ENCODE peak calls at places on chromosomes 4 and X, in ten cellular contexts. Q is AG10803; U is K562; X is HAP-1; F is transverse colon; E is colonic mucosa; Y is cardiac fibroblast; T is lower lobe of right lung; I is BE2C; L is CD4-positive, CD25-positive, alpha-beta regulatory T cell. M is an unnamed sample.

GRCh38 chr4:127604949-127605709 is 27.6 kb upstream of the INTU start:
- DNase-seq in E (no peak), Q (peak), U (no peak), T (no peak), Y (peak), F (no peak), L (no peak), I (no peak), X (peak), M (peak)

GRCh38 chrX:17476411-17476810 is 101.4 kb downstream of the NHS start:
- DNase-seq in I (no peak), Q (no peak), L (no peak), E (no peak), Y (no peak), T (no peak), F (no peak), X (no peak), U (no peak), M (no peak)

GRCh38 chrX:11193035-11193469 is 81.9 kb downstream of the HCCS start:
- DNase-seq in Q (peak), F (no peak), E (no peak), L (no peak), T (no peak), X (no peak), Y (peak), U (no peak), I (no peak), M (no peak)

GRCh38 chrX:848366-848765 is 217.8 kb downstream of the SHOX start:
- DNase-seq in I (no peak), L (no peak), U (no peak), Q (no peak), Y (no peak), T (no peak), E (no peak), F (no peak), X (no peak), M (no peak)

GRCh38 chrX:39560285-39560684 is 537.5 kb downstream of the BCOR start:
- DNase-seq in F (no peak), T (no peak), I (no peak), U (no peak), Q (no peak), Y (no peak), L (no peak), X (no peak), E (no peak), M (no peak)

GRCh38 chr4:108001540-108001939 is 11.9 kb downstream of the HADH start:
- DNase-seq in I (no peak), F (no peak), Q (no peak), L (no peak), X (no peak), T (no peak), U (no peak), E (no peak), Y (peak), M (no peak)

GRCh38 chr4:152690706-152691651 is 11.2 kb upstream of the TMEM154 start:
- DNase-seq in U (no peak), X (no peak), T (no peak), I (no peak), Q (no peak), F (no peak), Y (peak), E (no peak), L (no peak), M (no peak)

GRCh38 chrX:50751091-50751490 is 62.9 kb downstream of the SHROOM4 start:
- DNase-seq in L (no peak), F (no peak), E (no peak), X (no peak), Y (no peak), Q (no peak), I (no peak), U (no peak), T (no peak), M (no peak)

GRCh38 chr4:37717575-37717974 is 31.4 kb upstream of the RELL1 start:
- DNase-seq in F (no peak), L (no peak), E (no peak), Y (peak), U (no peak), X (no peak), Q (peak), I (no peak), T (no peak), M (no peak)

GRCh38 chrX:68568136-68568535 is 69.3 kb downstream of the YIPF6 start:
- DNase-seq in X (no peak), Q (no peak), U (no peak), Y (no peak), E (no peak), T (no peak), I (no peak), F (no peak), L (no peak), M (no peak)

GRCh38 chrX:136214551-136214950 is 36.6 kb downstream of the MAP7D3 start:
- DNase-seq in U (no peak), L (no peak), F (no peak), T (no peak), X (peak), Q (peak), I (no peak), E (no peak), Y (peak), M (no peak)

DNA sequence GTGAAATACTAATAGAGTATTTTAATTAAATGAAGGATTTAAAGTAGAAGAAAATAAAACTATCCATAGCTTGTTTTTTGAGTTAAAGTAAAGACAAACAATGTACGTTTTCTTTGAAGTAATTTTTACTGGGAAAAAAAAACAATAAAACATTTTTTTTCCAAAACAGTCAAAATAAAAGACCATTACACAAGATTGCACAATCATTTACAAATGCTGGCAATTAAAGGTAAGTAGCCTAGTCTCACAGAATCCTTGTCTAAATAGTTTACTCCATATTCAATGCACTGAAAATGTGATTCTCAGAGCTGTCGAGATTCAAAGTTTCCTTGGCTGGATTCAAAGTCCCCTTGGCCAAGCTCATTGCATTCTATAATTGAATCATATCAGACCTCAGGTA is 21.2 kb downstream of the C4orf54 start:
- DNase-seq in F (no peak), E (no peak), U (no peak), Q (no peak), L (no peak), X (no peak), Y (no peak), I (no peak), T (no peak), M (no peak)
- H3K4me3 ChIP-seq in F (no peak), E (no peak), U (no peak), Q (no peak), L (no peak), X (no peak), Y (no peak), I (no peak), T (no peak), M (no peak)

GRCh38 chr4:144701683-144702233 is 55.8 kb downstream of the HHIP start:
- DNase-seq in X (no peak), Y (peak), I (no peak), E (no peak), F (no peak), U (no peak), L (no peak), Q (no peak), T (no peak), M (no peak)
- H3K4me3 ChIP-seq in X (no peak), Y (no peak), I (no peak), E (no peak), F (no peak), U (no peak), L (no peak), Q (no peak), T (no peak), M (no peak)

GRCh38 chr4:185780472-185780871 is 31.5 kb downstream of the SORBS2 start:
- DNase-seq in F (no peak), I (no peak), T (no peak), Q (no peak), L (no peak), E (no peak), Y (no peak), U (no peak), X (no peak), M (no peak)
- H3K4me3 ChIP-seq in F (no peak), I (no peak), T (no peak), Q (no peak), L (no peak), E (no peak), Y (no peak), U (no peak), X (no peak), M (no peak)

GRCh38 chrX:48972214-48973164 is 845 bp upstream of the KCND1 start:
- DNase-seq in X (peak), Q (peak), E (peak), U (peak), Y (peak), L (peak), I (peak), T (no peak), F (peak), M (peak)
- H3K4me3 ChIP-seq in X (no peak), Q (peak), E (peak), U (peak), Y (peak), L (no peak), I (peak), T (peak), F (peak), M (no peak)

GRCh38 chrX:154517101-154517781 is 1.2 kb upstream of the FAM3A start:
- DNase-seq in F (peak), I (no peak), Y (no peak), U (no peak), X (no peak), L (no peak), T (no peak), E (peak), Q (no peak), M (no peak)
- H3K4me3 ChIP-seq in F (peak), I (no peak), Y (no peak), U (no peak), X (no peak), L (peak), T (peak), E (peak), Q (peak), M (no peak)

GRCh38 chr4:56464581-56464980 is 2.8 kb upstream of the SRP72 start:
- DNase-seq in I (no peak), U (no peak), E (no peak), Y (no peak), Q (no peak), T (no peak), X (peak), L (no peak), F (no peak), M (no peak)
- H3K4me3 ChIP-seq in I (no peak), U (no peak), E (no peak), Y (no peak), Q (no peak), T (no peak), X (no peak), L (no peak), F (no peak), M (no peak)

M was measured in HCT116.